ENCODE peak calls at places on chromosomes 7 and 10, in four cellular contexts. T is GM20000, W is epithelial cell of esophagus, L is cardiac muscle cell. E is an unnamed sample.

GRCh38 chr10:4243651-4244050 is 458.6 kb upstream of the KLF6 start:
- DNase-seq in T (no peak), W (peak), L (no peak), E (peak)

GRCh38 chr7:129093867-129094456 is 39.1 kb upstream of the TNPO3 start:
- DNase-seq in T (no peak), W (no peak), L (no peak), E (no peak)

GRCh38 chr7:27627146-27627545 is 35.5 kb downstream of the HIBADH start:
- DNase-seq in T (no peak), W (no peak), L (no peak), E (no peak)

GRCh38 chr10:123472606-123473005 is 193.5 kb upstream of the GPR26 start:
- DNase-seq in T (no peak), W (no peak), L (peak), E (no peak)

GRCh38 chr10:79266543-79267312 is 80.5 kb upstream of the PPIF start:
- DNase-seq in T (peak), W (peak), L (no peak), E (peak)

GRCh38 chr7:30752484-30752883 is 549 bp downstream of the INMT start:
- DNase-seq in T (no peak), W (no peak), L (no peak), E (no peak)

GRCh38 chr7:76225379-76225778 is 23.7 kb downstream of the SRRM3 start:
- DNase-seq in T (peak), W (peak), L (peak), E (peak)

GRCh38 chr10:121683803-121684202 is 85.6 kb upstream of the FGFR2 start:
- DNase-seq in T (no peak), W (no peak), L (no peak), E (no peak)

GRCh38 chr7:76356823-76357222 is 2.0 kb downstream of the YWHAG start:
- DNase-seq in T (no peak), W (peak), L (no peak), E (peak)

GRCh38 chr10:127740596-127740995 is 3.6 kb downstream of the FOXI2 start:
- DNase-seq in T (no peak), W (peak), L (no peak), E (peak)

GRCh38 chr10:128854965-128855364 is 612.1 kb upstream of the MGMT start:
- DNase-seq in T (no peak), W (no peak), L (peak), E (peak)

GRCh38 chr7:537911-538634 is 18.4 kb upstream of the PDGFA start:
- DNase-seq in T (no peak), W (peak), L (peak), E (peak)

GRCh38 chr7:98204670-98205069 is 6.6 kb upstream of the BHLHA15 start:
- DNase-seq in T (no peak), W (no peak), L (peak), E (no peak)

GRCh38 chr10:33067917-33068316 is 109.9 kb upstream of the ITGB1 start:
- DNase-seq in T (no peak), W (no peak), L (no peak), E (no peak)

GRCh38 chr7:139589474-139589873 is 66.0 kb downstream of the CLEC2L start:
- DNase-seq in T (no peak), W (no peak), L (no peak), E (no peak)

GRCh38 chr10:102139281-102140110 is 6.7 kb downstream of the PPRC1 start:
- DNase-seq in T (no peak), W (no peak), L (no peak), E (no peak)

GRCh38 chr7:143341842-143342241 is 20.7 kb downstream of the FAM131B start:
- DNase-seq in T (no peak), W (no peak), L (no peak), E (no peak)

GRCh38 chr10:110647136-110647430 is 2.9 kb downstream of the RBM20 start:
- DNase-seq in T (no peak), W (peak), L (no peak), E (no peak)

GRCh38 chr7:54622696-54623309 is 80.6 kb downstream of the VSTM2A start:
- DNase-seq in T (no peak), W (no peak), L (no peak), E (no peak)

GRCh38 chr7:92910976-92911375 is 74.6 kb upstream of the CDK6 start:
- DNase-seq in T (no peak), W (no peak), L (no peak), E (no peak)

GRCh38 chr7:130878785-130879184 is 144.8 kb upstream of the KLF14 start:
- DNase-seq in T (no peak), W (no peak), L (no peak), E (no peak)

GRCh38 chr7:92769844-92770243 is 66.5 kb downstream of the CDK6 start:
- DNase-seq in T (no peak), W (no peak), L (no peak), E (no peak)

GRCh38 chr7:36158321-36158605 is 5.2 kb downstream of the EEPD1 start:
- DNase-seq in T (no peak), W (peak), L (no peak), E (no peak)

GRCh38 chr10:58177362-58177947 is 90.2 kb downstream of the IPMK start:
- DNase-seq in T (peak), W (peak), L (peak), E (peak)

GRCh38 chr10:27661511-27662286 is 83.9 kb downstream of the MKX start:
- DNase-seq in T (no peak), W (peak), L (no peak), E (peak)

GRCh38 chr10:44821290-44821689 is 89.8 kb upstream of the TMEM72 start:
- DNase-seq in T (no peak), W (no peak), L (no peak), E (no peak)

GRCh38 chr10:90352288-90352687 is 505.6 kb downstream of the HTR7 start:
- DNase-seq in T (no peak), W (peak), L (peak), E (peak)

GRCh38 chr7:148299335-148299734 is 291.2 kb upstream of the C7orf33 start:
- DNase-seq in T (no peak), W (no peak), L (no peak), E (no peak)

GRCh38 chr10:68550747-68551411 is 9.3 kb upstream of the TET1 start:
- DNase-seq in T (peak), W (peak), L (peak), E (peak)

GRCh38 chr7:45073031-45073842 is 15.5 kb downstream of the NACAD start:
- DNase-seq in T (no peak), W (no peak), L (no peak), E (peak)

GRCh38 chr10:69428138-69428537 is 11.4 kb upstream of the TACR2 start:
- DNase-seq in T (no peak), W (no peak), L (peak), E (no peak)

GRCh38 chr7:152866125-152866524 is 106.6 kb downstream of the ACTR3B start:
- DNase-seq in T (no peak), W (no peak), L (no peak), E (no peak)

GRCh38 chr7:42869131-42870020 is 42.5 kb downstream of the C7orf25 start:
- DNase-seq in T (peak), W (peak), L (no peak), E (peak)

GRCh38 chr7:113796557-113796956 is 122.3 kb downstream of the PPP1R3A start:
- DNase-seq in T (no peak), W (peak), L (no peak), E (peak)

GRCh38 chr7:96198047-96198636 is 123.8 kb downstream of the SLC25A13 start:
- DNase-seq in T (no peak), W (no peak), L (no peak), E (no peak)

GRCh38 chr10:122968698-122969097 is 11.5 kb upstream of the PSTK start:
- DNase-seq in T (no peak), W (no peak), L (no peak), E (no peak)

GRCh38 chr10:132429281-132430230 is 32.6 kb downstream of the PWWP2B start:
- DNase-seq in T (no peak), W (no peak), L (no peak), E (no peak)

DNA sequence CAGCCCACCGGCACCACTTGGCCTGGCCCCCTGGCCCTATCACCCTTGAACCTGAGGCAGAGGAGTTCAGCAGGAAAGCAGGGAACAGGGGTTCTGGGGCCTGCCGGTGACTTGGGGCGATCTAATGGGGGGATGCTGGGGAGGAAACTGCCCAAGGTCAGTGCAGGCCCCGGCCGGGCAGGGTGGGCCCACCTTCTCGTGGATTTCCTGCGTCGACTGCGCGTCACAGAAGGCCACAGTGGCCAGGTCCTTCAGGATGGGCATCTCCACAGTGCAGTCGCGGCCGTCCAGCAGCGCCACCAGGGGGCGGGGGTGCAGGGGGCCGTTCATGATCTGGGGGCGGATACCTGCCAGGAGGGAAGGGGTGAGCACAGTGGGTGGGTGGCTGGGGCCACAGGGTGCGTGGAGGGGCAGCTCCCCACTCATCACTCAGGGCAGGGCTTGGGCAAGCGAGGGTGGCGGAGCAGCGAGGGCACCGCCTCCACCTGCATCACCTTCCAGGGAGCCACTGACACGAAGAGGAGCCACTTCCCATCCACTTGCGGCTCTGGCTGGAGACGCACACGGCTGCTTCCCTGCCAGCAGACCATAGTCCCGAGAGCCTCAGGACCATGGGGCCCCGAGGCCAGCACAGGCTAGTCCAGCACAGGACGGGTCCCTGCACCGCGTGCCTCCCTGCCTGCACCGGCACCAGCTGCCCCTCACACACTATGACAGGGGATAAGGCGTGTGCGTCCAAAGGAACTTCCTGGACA is 61.4 kb downstream of the ZRANB1 start:
- DNase-seq in T (no peak), W (no peak), L (no peak), E (no peak)
- TF ChIP-seq CTCF in T (no peak), W (no peak), L (peak), E (no peak)

GRCh38 chr10:97538401-97538800 is 34.2 kb upstream of the ANKRD2 start:
- DNase-seq in T (no peak), W (peak), L (no peak), E (no peak)
- TF ChIP-seq CTCF in T (no peak), W (no peak), L (no peak), E (no peak)

GRCh38 chr10:91908358-91909177 is 718 bp downstream of the FGFBP3 start:
- DNase-seq in T (peak), W (peak), L (peak), E (peak)
- TF ChIP-seq CTCF in T (peak), W (peak), L (peak), E (peak)

GRCh38 chr10:13637894-13638293 is 51.1 kb downstream of the PRPF18 start:
- DNase-seq in T (no peak), W (no peak), L (no peak), E (no peak)
- TF ChIP-seq CTCF in T (no peak), W (no peak), L (no peak), E (no peak)

E was measured in MCF 10A.